ENCODE peak calls at places on chromosomes 12 and 14, in seven cellular contexts. One of them, this sample, is unnamed.
A peak's percentile ranks its signal among the peaks of the same experiment; 100 is the strongest.

GRCh38 chr14:91375748-91376452 is 41.7 kb downstream of the CCDC88C start:
- DNase-seq in NCI-H1436: no peak
- DNase-seq in sciatic nerve: no peak
- DNase-seq in NCI-H1092: no peak
- DNase-seq in testis: no peak
- DNase-seq in NB4: no peak
- DNase-seq in right cardiac atrium: no peak
- DNase-seq in this sample: no peak

GRCh38 chr12:122974892-122975789 is at the start of gene OGFOD2:
- DNase-seq in testis: peak; percentile 95
- DNase-seq in NB4: peak; percentile 97
- DNase-seq in right cardiac atrium: peak; percentile 97
- DNase-seq in NCI-H1092: peak; percentile 84
- DNase-seq in sciatic nerve: peak; percentile 95
- DNase-seq in NCI-H1436: peak; percentile 86
- DNase-seq in this sample: peak; percentile 74

GRCh38 chr12:14416658-14417057 is 51.2 kb downstream of the ATF7IP start:
- DNase-seq in NCI-H1092: no peak
- DNase-seq in NCI-H1436: peak; percentile 47
- DNase-seq in sciatic nerve: no peak
- DNase-seq in right cardiac atrium: no peak
- DNase-seq in NB4: peak; percentile 47
- DNase-seq in testis: no peak
- DNase-seq in this sample: no peak

GRCh38 chr12:5965950-5966383 is 20.9 kb upstream of the ANO2 start:
- DNase-seq in NCI-H1436: peak; percentile 12
- DNase-seq in testis: peak; percentile 66
- DNase-seq in right cardiac atrium: peak; percentile 76
- DNase-seq in NB4: peak; percentile 43
- DNase-seq in NCI-H1092: peak; percentile 17
- DNase-seq in sciatic nerve: peak; percentile 72
- DNase-seq in this sample: peak; percentile 1

GRCh38 chr12:111443586-111443985 is 37.9 kb downstream of the SH2B3 start:
- DNase-seq in NCI-H1092: no peak
- DNase-seq in NCI-H1436: no peak
- DNase-seq in sciatic nerve: peak; percentile 50
- DNase-seq in right cardiac atrium: no peak
- DNase-seq in NB4: peak; percentile 78
- DNase-seq in testis: no peak
- DNase-seq in this sample: no peak

GRCh38 chr12:52878507-52879393 is 26.1 kb downstream of the KRT8 start:
- DNase-seq in NCI-H1436: no peak
- DNase-seq in sciatic nerve: no peak
- DNase-seq in right cardiac atrium: no peak
- DNase-seq in testis: no peak
- DNase-seq in NB4: no peak
- DNase-seq in NCI-H1092: no peak
- DNase-seq in this sample: no peak

GRCh38 chr12:44972746-44973421 is 78.0 kb downstream of the DBX2 start:
- DNase-seq in NCI-H1092: no peak
- DNase-seq in NCI-H1436: no peak
- DNase-seq in testis: peak; percentile 23
- DNase-seq in sciatic nerve: no peak
- DNase-seq in NB4: peak; percentile 34
- DNase-seq in right cardiac atrium: no peak
- DNase-seq in this sample: no peak

GRCh38 chr12:54126696-54127537 is 61.9 kb downstream of the SMUG1 start:
- DNase-seq in NB4: peak; percentile 24
- DNase-seq in NCI-H1092: no peak
- DNase-seq in NCI-H1436: no peak
- DNase-seq in sciatic nerve: peak; percentile 88
- DNase-seq in right cardiac atrium: peak; percentile 90
- DNase-seq in testis: peak; percentile 64
- DNase-seq in this sample: no peak

GRCh38 chr12:6570264-6570887 is 2.3 kb upstream of the NOP2 start:
- DNase-seq in right cardiac atrium: peak; percentile 76
- DNase-seq in sciatic nerve: no peak
- DNase-seq in NB4: peak; percentile 78
- DNase-seq in NCI-H1092: no peak
- DNase-seq in testis: peak; percentile 57
- DNase-seq in NCI-H1436: peak; percentile 23
- DNase-seq in this sample: no peak